ENCODE peak calls at places on chromosomes 11 and 22, in seven cellular contexts. F, M, J, T, G, P and O are unnamed samples.

GRCh38 chr11:14110629-14111028 is 148.1 kb downstream of the SPON1 start:
- DNase-seq in P (no peak), T (no peak), J (peak), G (no peak), F (no peak), M (no peak), O (no peak)

GRCh38 chr11:106459135-106459534 is 381.7 kb downstream of the AASDHPPT start:
- DNase-seq in P (no peak), M (no peak), T (no peak), F (no peak), J (no peak), G (no peak), O (no peak)

GRCh38 chr22:45499746-45500145 is 2.9 kb upstream of the FBLN1 start:
- DNase-seq in P (no peak), T (no peak), M (no peak), G (no peak), F (no peak), J (no peak), O (no peak)

GRCh38 chr11:46242961-46243795 is 34.3 kb upstream of the CREB3L1 start:
- DNase-seq in P (peak), G (peak), F (peak), J (peak), T (peak), M (peak), O (peak)

GRCh38 chr22:18022851-18023250 is 1.5 kb downstream of the MICAL3 start:
- DNase-seq in P (no peak), F (no peak), T (no peak), M (no peak), J (no peak), G (no peak), O (no peak)

GRCh38 chr11:85118151-85118550 is 509.0 kb downstream of the DLG2 start:
- DNase-seq in F (no peak), J (no peak), T (no peak), P (no peak), M (no peak), G (no peak), O (no peak)

GRCh38 chr22:48402591-48403031 is 1425.1 kb downstream of the BRD1 start:
- DNase-seq in F (no peak), J (no peak), G (no peak), M (no peak), T (no peak), P (peak), O (no peak)

GRCh38 chr22:39270280-39270679 is 25.5 kb upstream of the PDGFB start:
- DNase-seq in J (no peak), T (no peak), P (no peak), F (no peak), G (no peak), M (no peak), O (no peak)

GRCh38 chr22:29482253-29482652 is 2.2 kb downstream of the NEFH start:
- DNase-seq in F (no peak), P (no peak), T (no peak), M (no peak), G (no peak), J (no peak), O (no peak)

GRCh38 chr11:13963169-13963948 is 836 bp downstream of the SPON1 start:
- DNase-seq in J (peak), G (no peak), M (peak), P (peak), T (no peak), F (no peak), O (no peak)

GRCh38 chr22:48748113-48748859 is 1079.4 kb downstream of the BRD1 start:
- DNase-seq in F (no peak), P (peak), J (peak), T (no peak), G (no peak), M (no peak), O (no peak)

GRCh38 chr11:8008212-8008611 is 21.1 kb downstream of the EIF3F start:
- DNase-seq in T (no peak), G (peak), F (no peak), M (no peak), J (no peak), P (peak), O (no peak)

GRCh38 chr11:109338131-109338530 is 83.9 kb upstream of the C11orf87 start:
- DNase-seq in P (no peak), M (no peak), F (no peak), J (no peak), T (no peak), G (no peak), O (no peak)

GRCh38 chr11:68352591-68352990 is 40.2 kb downstream of the LRP5 start:
- DNase-seq in P (no peak), G (no peak), J (no peak), T (no peak), M (no peak), F (no peak), O (no peak)